ENCODE peak calls at places on chromosome 20, in eight cellular contexts. One of them, this sample, is unnamed.

GRCh38 chr20:22862645-22863230 is 172.4 kb upstream of the SSTR4 start:
- DNase-seq in spleen: no peak
- DNase-seq in lung: no peak
- DNase-seq in H9: no peak
- DNase-seq in GM12865: no peak
- DNase-seq in HepG2: no peak
- DNase-seq in upper lobe of right lung: no peak
- DNase-seq in natural killer cell: no peak
- DNase-seq in this sample: no peak

GRCh38 chr20:43913291-43914025 is 1.2 kb upstream of the TOX2 start:
- DNase-seq in natural killer cell: no peak
- DNase-seq in upper lobe of right lung: no peak
- DNase-seq in spleen: no peak
- DNase-seq in GM12865: no peak
- DNase-seq in H9: no peak
- DNase-seq in HepG2: no peak
- DNase-seq in lung: no peak
- DNase-seq in this sample: no peak

GRCh38 chr20:18256440-18257090 is 31.8 kb upstream of the ZNF133 start:
- DNase-seq in spleen: no peak
- DNase-seq in natural killer cell: no peak
- DNase-seq in upper lobe of right lung: no peak
- DNase-seq in GM12865: no peak
- DNase-seq in lung: no peak
- DNase-seq in H9: no peak
- DNase-seq in HepG2: no peak
- DNase-seq in this sample: no peak

GRCh38 chr20:34549291-34549928 is 9.1 kb upstream of the MAP1LC3A start:
- DNase-seq in HepG2: peak
- DNase-seq in upper lobe of right lung: no peak
- DNase-seq in natural killer cell: no peak
- DNase-seq in GM12865: peak
- DNase-seq in spleen: no peak
- DNase-seq in H9: peak
- DNase-seq in lung: peak
- DNase-seq in this sample: no peak

GRCh38 chr20:38269715-38270114 is 9.2 kb upstream of the KIAA1755 start:
- DNase-seq in spleen: no peak
- DNase-seq in GM12865: no peak
- DNase-seq in HepG2: no peak
- DNase-seq in upper lobe of right lung: no peak
- DNase-seq in natural killer cell: no peak
- DNase-seq in H9: no peak
- DNase-seq in lung: no peak
- DNase-seq in this sample: no peak

GRCh38 chr20:17766226-17766625 is 66.5 kb downstream of the BANF2 start:
- DNase-seq in GM12865: no peak
- DNase-seq in upper lobe of right lung: no peak
- DNase-seq in HepG2: no peak
- DNase-seq in H9: no peak
- DNase-seq in natural killer cell: no peak
- DNase-seq in lung: no peak
- DNase-seq in spleen: no peak
- DNase-seq in this sample: no peak

GRCh38 chr20:2643708-2644107 is 8.7 kb upstream of the NOP56 start:
- DNase-seq in lung: no peak
- DNase-seq in H9: no peak
- DNase-seq in HepG2: no peak
- DNase-seq in spleen: no peak
- DNase-seq in natural killer cell: no peak
- DNase-seq in GM12865: no peak
- DNase-seq in upper lobe of right lung: no peak
- DNase-seq in this sample: no peak

GRCh38 chr20:23138682-23139081 is 52.6 kb upstream of the CD93 start:
- DNase-seq in natural killer cell: no peak
- DNase-seq in lung: no peak
- DNase-seq in HepG2: no peak
- DNase-seq in upper lobe of right lung: no peak
- DNase-seq in H9: no peak
- DNase-seq in spleen: no peak
- DNase-seq in GM12865: no peak
- DNase-seq in this sample: no peak

GRCh38 chr20:46087161-46087560 is 2.6 kb downstream of the NCOA5 start:
- DNase-seq in natural killer cell: no peak
- DNase-seq in spleen: no peak
- DNase-seq in lung: no peak
- DNase-seq in GM12865: no peak
- DNase-seq in upper lobe of right lung: no peak
- DNase-seq in H9: no peak
- DNase-seq in HepG2: peak
- DNase-seq in this sample: no peak

GRCh38 chr20:46090095-46090388 is 280 bp upstream of the NCOA5 start:
- DNase-seq in GM12865: no peak
- DNase-seq in spleen: no peak
- DNase-seq in lung: no peak
- DNase-seq in HepG2: no peak
- DNase-seq in natural killer cell: no peak
- DNase-seq in upper lobe of right lung: no peak
- DNase-seq in H9: no peak
- DNase-seq in this sample: no peak

GRCh38 chr20:46088409-46089075 is 1.2 kb downstream of the NCOA5 start:
- DNase-seq in H9: no peak
- DNase-seq in GM12865: peak
- DNase-seq in upper lobe of right lung: no peak
- DNase-seq in HepG2: peak
- DNase-seq in natural killer cell: no peak
- DNase-seq in spleen: no peak
- DNase-seq in lung: no peak
- DNase-seq in this sample: no peak

GRCh38 chr20:46089076-46089337 is 755 bp downstream of the NCOA5 start:
- DNase-seq in GM12865: no peak
- DNase-seq in H9: no peak
- DNase-seq in natural killer cell: no peak
- DNase-seq in lung: no peak
- DNase-seq in spleen: no peak
- DNase-seq in HepG2: peak
- DNase-seq in upper lobe of right lung: no peak
- DNase-seq in this sample: no peak

GRCh38 chr20:46089338-46090094 is at the start of gene NCOA5:
- DNase-seq in lung: peak
- DNase-seq in natural killer cell: peak
- DNase-seq in HepG2: peak
- DNase-seq in GM12865: peak
- DNase-seq in H9: peak
- DNase-seq in spleen: peak
- DNase-seq in upper lobe of right lung: peak
- DNase-seq in this sample: peak
- TF ChIP-seq CTCF in lung: no peak
- TF ChIP-seq CTCF in natural killer cell: no peak
- TF ChIP-seq CTCF in HepG2: peak
- TF ChIP-seq CTCF in GM12865: peak
- TF ChIP-seq CTCF in H9: peak
- TF ChIP-seq CTCF in spleen: no peak
- TF ChIP-seq CTCF in upper lobe of right lung: peak
- TF ChIP-seq CTCF in this sample: peak

GRCh38 chr20:45374966-45375365 is 3.2 kb downstream of the TP53TG5 start:
- DNase-seq in GM12865: no peak
- DNase-seq in H9: no peak
- DNase-seq in lung: no peak
- DNase-seq in upper lobe of right lung: no peak
- DNase-seq in spleen: no peak
- DNase-seq in natural killer cell: no peak
- DNase-seq in HepG2: no peak
- DNase-seq in this sample: no peak

GRCh38 chr20:45373353-45374100 is 4.6 kb downstream of the TP53TG5 start:
- DNase-seq in GM12865: peak
- DNase-seq in lung: peak
- DNase-seq in spleen: peak
- DNase-seq in HepG2: peak
- DNase-seq in upper lobe of right lung: peak
- DNase-seq in natural killer cell: peak
- DNase-seq in H9: peak
- DNase-seq in this sample: peak

GRCh38 chr20:45377191-45377775 is 842 bp downstream of the TP53TG5 start:
- DNase-seq in lung: peak
- DNase-seq in HepG2: no peak
- DNase-seq in H9: no peak
- DNase-seq in upper lobe of right lung: peak
- DNase-seq in GM12865: no peak
- DNase-seq in spleen: no peak
- DNase-seq in natural killer cell: no peak
- DNase-seq in this sample: no peak

GRCh38 chr20:45374101-45374467 is 4.0 kb downstream of the TP53TG5 start:
- DNase-seq in natural killer cell: no peak
- DNase-seq in spleen: no peak
- DNase-seq in HepG2: no peak
- DNase-seq in lung: no peak
- DNase-seq in H9: no peak
- DNase-seq in upper lobe of right lung: no peak
- DNase-seq in GM12865: no peak
- DNase-seq in this sample: no peak

GRCh38 chr20:45378191-45378590 is at the start of gene TP53TG5:
- DNase-seq in lung: no peak
- DNase-seq in spleen: no peak
- DNase-seq in H9: no peak
- DNase-seq in HepG2: no peak
- DNase-seq in natural killer cell: no peak
- DNase-seq in upper lobe of right lung: no peak
- DNase-seq in GM12865: no peak
- DNase-seq in this sample: no peak
- TF ChIP-seq CTCF in lung: no peak
- TF ChIP-seq CTCF in spleen: no peak
- TF ChIP-seq CTCF in H9: no peak
- TF ChIP-seq CTCF in HepG2: no peak
- TF ChIP-seq CTCF in natural killer cell: no peak
- TF ChIP-seq CTCF in upper lobe of right lung: no peak
- TF ChIP-seq CTCF in GM12865: no peak
- TF ChIP-seq CTCF in this sample: no peak

DNA sequence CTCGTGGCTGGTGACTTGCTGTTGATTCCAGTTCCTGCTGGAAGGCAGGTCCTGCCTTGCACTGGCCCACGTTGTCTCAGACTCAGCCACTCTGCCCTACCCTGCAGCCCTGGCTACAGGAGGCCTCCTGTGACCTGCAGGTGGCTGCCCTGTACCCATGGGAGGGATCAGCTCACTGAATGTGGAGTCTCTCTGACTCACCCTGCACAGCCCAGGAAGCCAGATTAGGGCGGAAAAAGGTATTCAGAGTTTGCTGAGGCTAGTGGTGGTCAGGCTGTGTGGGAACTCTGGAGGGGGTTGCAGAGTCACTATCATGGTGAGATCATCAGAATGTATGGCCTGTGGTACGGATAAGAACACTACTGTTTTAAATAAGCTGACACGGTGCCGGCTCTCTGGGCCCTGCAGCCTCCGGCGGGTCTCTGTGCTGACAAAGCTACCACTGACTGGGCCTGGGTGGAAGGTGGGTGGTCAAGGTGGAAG is 24.7 kb upstream of the PYGB start:
- DNase-seq in upper lobe of right lung: no peak
- DNase-seq in HepG2: peak
- DNase-seq in GM12865: peak
- DNase-seq in lung: no peak
- DNase-seq in spleen: no peak
- DNase-seq in natural killer cell: no peak
- DNase-seq in H9: peak
- DNase-seq in this sample: no peak
- TF ChIP-seq CTCF in upper lobe of right lung: no peak
- TF ChIP-seq CTCF in HepG2: peak
- TF ChIP-seq CTCF in GM12865: no peak
- TF ChIP-seq CTCF in lung: no peak
- TF ChIP-seq CTCF in spleen: no peak
- TF ChIP-seq CTCF in natural killer cell: no peak
- TF ChIP-seq CTCF in H9: peak
- TF ChIP-seq CTCF in this sample: no peak

GRCh38 chr20:44961868-44962267 is 1.7 kb upstream of the TOMM34 start:
- DNase-seq in lung: no peak
- DNase-seq in natural killer cell: no peak
- DNase-seq in GM12865: no peak
- DNase-seq in upper lobe of right lung: no peak
- DNase-seq in H9: no peak
- DNase-seq in spleen: no peak
- DNase-seq in HepG2: peak
- DNase-seq in this sample: no peak

GRCh38 chr20:44961024-44961866 is 1.0 kb upstream of the TOMM34 start:
- DNase-seq in spleen: no peak
- DNase-seq in lung: no peak
- DNase-seq in HepG2: peak
- DNase-seq in natural killer cell: no peak
- DNase-seq in upper lobe of right lung: no peak
- DNase-seq in H9: no peak
- DNase-seq in GM12865: no peak
- DNase-seq in this sample: no peak

GRCh38 chr20:44958276-44958675 is 1.9 kb downstream of the TOMM34 start:
- DNase-seq in upper lobe of right lung: no peak
- DNase-seq in GM12865: no peak
- DNase-seq in spleen: no peak
- DNase-seq in HepG2: no peak
- DNase-seq in natural killer cell: no peak
- DNase-seq in lung: no peak
- DNase-seq in H9: no peak
- DNase-seq in this sample: no peak

GRCh38 chr20:44959082-44959895 is 908 bp downstream of the TOMM34 start:
- DNase-seq in spleen: no peak
- DNase-seq in natural killer cell: peak
- DNase-seq in upper lobe of right lung: no peak
- DNase-seq in lung: no peak
- DNase-seq in GM12865: peak
- DNase-seq in HepG2: peak
- DNase-seq in H9: no peak
- DNase-seq in this sample: peak

DNA sequence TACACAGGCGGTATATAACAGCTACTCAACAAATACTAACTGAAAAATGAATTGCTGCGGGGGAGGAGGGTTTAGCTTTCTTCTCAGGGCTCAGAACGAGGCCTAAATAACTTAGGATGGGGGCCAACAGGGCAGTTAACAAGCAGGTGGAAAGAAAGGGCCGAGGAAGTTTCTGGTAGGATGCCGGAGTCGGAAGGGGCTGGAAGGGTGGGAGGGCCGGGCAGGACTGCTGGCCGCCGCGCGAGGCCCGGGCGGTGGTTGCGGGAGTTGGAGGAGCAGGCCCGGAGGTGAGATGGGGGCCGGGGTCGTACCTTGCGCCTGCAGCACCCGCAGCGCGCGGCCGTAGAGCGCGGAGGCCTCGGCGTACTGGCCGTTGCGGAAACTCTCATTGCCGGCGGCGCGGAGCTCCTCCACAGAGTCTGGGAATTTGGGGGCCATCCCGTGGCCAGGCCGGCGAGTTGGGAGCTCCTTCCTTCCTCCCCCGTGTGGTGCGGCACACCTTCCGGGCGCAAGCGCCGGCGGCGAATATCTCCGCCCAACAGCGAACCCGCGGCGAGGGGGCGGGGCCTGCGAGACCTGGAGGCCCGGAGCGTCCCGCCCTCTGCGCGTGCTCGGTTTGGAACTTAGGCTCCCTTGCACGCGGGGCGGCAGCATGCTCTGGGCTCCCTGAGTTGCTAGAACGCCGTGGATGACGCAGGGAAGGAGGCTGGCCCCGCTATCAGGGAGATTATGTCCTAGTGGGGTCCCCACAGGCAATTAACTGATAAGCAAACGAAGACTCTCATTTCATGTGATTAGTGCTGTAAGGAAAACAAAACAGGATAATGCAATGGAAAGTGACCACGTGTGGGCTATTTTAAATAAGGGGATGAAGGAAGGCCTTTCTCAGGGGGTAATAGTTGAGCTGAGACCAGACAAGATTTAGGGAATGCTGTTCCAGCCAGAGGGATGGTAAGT is at the start of gene TOMM34:
- DNase-seq in upper lobe of right lung: peak
- DNase-seq in natural killer cell: peak
- DNase-seq in spleen: peak
- DNase-seq in H9: peak
- DNase-seq in HepG2: peak
- DNase-seq in lung: peak
- DNase-seq in GM12865: peak
- DNase-seq in this sample: peak
- TF ChIP-seq CTCF in upper lobe of right lung: no peak
- TF ChIP-seq CTCF in natural killer cell: no peak
- TF ChIP-seq CTCF in spleen: no peak
- TF ChIP-seq CTCF in H9: no peak
- TF ChIP-seq CTCF in HepG2: peak
- TF ChIP-seq CTCF in lung: no peak
- TF ChIP-seq CTCF in GM12865: no peak
- TF ChIP-seq CTCF in this sample: peak

This sample was measured in GM10248.